ENCODE peak calls at places on chromosome 13, in ten cellular contexts. D is psoas muscle, Z is stomach, G is GM23248, S is heart right ventricle, H is HAP-1, J is heart left ventricle, Y is breast epithelium, B is tibial nerve, Q is AG04450. K is an unnamed sample.
A peak's percentile ranks its signal among the peaks of the same experiment; 100 is the strongest.

GRCh38 chr13:91017669-91018053 is 329.8 kb upstream of the MIR17HG start:
- DNase-seq in Z (no peak), G (no peak), D (no peak), J (no peak), Q (no peak), B (no peak), S (no peak), H (no peak), Y (no peak), K (no peak)

GRCh38 chr13:79297128-79297527 is 108.9 kb downstream of the RBM26 start:
- DNase-seq in G (no peak), Z (no peak), S (no peak), B (no peak), Q (no peak), H (no peak), Y (no peak), D (no peak), J (no peak), K (no peak)

GRCh38 chr13:40236566-40237168 is 429.8 kb downstream of the FOXO1 start:
- DNase-seq in H (no peak), J (no peak), Y (no peak), Z (no peak), G (peak; percentile 82), S (peak; percentile 15), B (peak; percentile 59), D (peak; percentile 85), Q (no peak), K (no peak)

GRCh38 chr13:21123956-21124355 is 52.4 kb downstream of the SKA3 start:
- DNase-seq in H (no peak), S (no peak), G (no peak), Y (no peak), J (no peak), Z (no peak), D (no peak), Q (no peak), B (no peak), K (no peak)

GRCh38 chr13:72514141-72514540 is 213.3 kb downstream of the MZT1 start:
- DNase-seq in Q (no peak), D (no peak), Z (no peak), G (no peak), J (no peak), Y (no peak), B (no peak), S (no peak), H (no peak), K (no peak)

GRCh38 chr13:49657241-49657641 is 28.9 kb downstream of the ARL11 start:
- DNase-seq in Y (no peak), Z (no peak), Q (no peak), S (no peak), H (no peak), B (no peak), G (no peak), J (no peak), D (peak; percentile 77), K (no peak)

GRCh38 chr13:51924756-51925544 is 63.2 kb downstream of the CCDC70 start:
- DNase-seq in Q (no peak), Y (no peak), B (no peak), Z (no peak), H (no peak), J (no peak), G (no peak), D (no peak), S (no peak), K (no peak)

GRCh38 chr13:33070713-33071112 is 54.5 kb downstream of the KL start:
- DNase-seq in D (no peak), G (peak; percentile 21), H (no peak), Z (no peak), S (no peak), Q (no peak), B (no peak), J (no peak), Y (no peak), K (no peak)

GRCh38 chr13:40433577-40433976 is 232.9 kb downstream of the FOXO1 start:
- DNase-seq in J (no peak), G (no peak), H (no peak), S (no peak), D (no peak), B (no peak), Z (no peak), Q (no peak), Y (no peak), K (peak; percentile 56)

GRCh38 chr13:80359459-80360297 is 18.8 kb upstream of the SPRY2 start:
- DNase-seq in Z (no peak), H (peak; percentile 45), D (no peak), B (no peak), Y (no peak), Q (no peak), J (no peak), S (peak; percentile 15), G (no peak), K (no peak)

GRCh38 chr13:110163020-110163658 is 143.8 kb downstream of the COL4A1 start:
- DNase-seq in Q (no peak), H (no peak), D (no peak), B (no peak), Z (no peak), J (no peak), S (no peak), G (no peak), Y (no peak), K (no peak)

GRCh38 chr13:31556376-31556775 is 182.9 kb upstream of the RXFP2 start:
- DNase-seq in D (no peak), S (no peak), Z (no peak), Q (no peak), G (peak; percentile 28), H (no peak), B (no peak), J (no peak), Y (no peak), K (no peak)

GRCh38 chr13:24085662-24086061 is 74.9 kb upstream of the SPATA13 start:
- DNase-seq in S (no peak), D (no peak), Q (no peak), Y (no peak), H (no peak), B (no peak), Z (peak; percentile 48), J (no peak), G (no peak), K (no peak)

GRCh38 chr13:102012299-102013293 is 389.3 kb downstream of the FGF14 start:
- DNase-seq in H (no peak), Q (no peak), B (no peak), G (no peak), S (peak; percentile 66), Z (no peak), J (peak; percentile 61), Y (no peak), D (peak; percentile 63), K (no peak)

GRCh38 chr13:65784088-65784816 is 1445.9 kb downstream of the PCDH9 start:
- DNase-seq in B (no peak), S (no peak), G (no peak), D (peak; percentile 29), J (no peak), Q (no peak), Z (no peak), H (no peak), Y (no peak), K (no peak)

GRCh38 chr13:78660130-78660857 is 1.3 kb upstream of the OBI1 start:
- DNase-seq in B (no peak), H (no peak), Q (no peak), S (no peak), Z (no peak), D (peak; percentile 44), Y (no peak), J (no peak), G (no peak), K (peak; percentile 11)

GRCh38 chr13:34030782-34031181 is 212.8 kb downstream of the RFC3 start:
- DNase-seq in D (no peak), S (no peak), H (no peak), G (peak; percentile 22), Z (no peak), B (no peak), Y (no peak), Q (no peak), J (no peak), K (no peak)

GRCh38 chr13:64276232-64276631 is 2860.6 kb upstream of the PCDH20 start:
- DNase-seq in H (no peak), G (no peak), B (no peak), S (no peak), Q (no peak), J (no peak), Y (no peak), D (no peak), Z (no peak), K (no peak)

GRCh38 chr13:41511827-41512226 is 54.5 kb downstream of the RGCC start:
- DNase-seq in G (no peak), J (no peak), Q (no peak), B (no peak), D (no peak), S (no peak), Y (no peak), Z (no peak), H (no peak), K (no peak)

GRCh38 chr13:89737051-89737450 is 1610.4 kb upstream of the MIR17HG start:
- DNase-seq in B (no peak), Q (no peak), G (no peak), J (no peak), S (no peak), Y (no peak), Z (no peak), H (no peak), D (no peak), K (no peak)

GRCh38 chr13:89746554-89746953 is 1600.9 kb upstream of the MIR17HG start:
- DNase-seq in H (no peak), G (no peak), J (no peak), Z (no peak), D (no peak), Q (no peak), S (no peak), B (no peak), Y (no peak), K (no peak)

GRCh38 chr13:89740994-89741678 is 1606.4 kb upstream of the MIR17HG start:
- DNase-seq in J (no peak), H (no peak), Y (no peak), Q (no peak), S (peak; percentile 5), D (no peak), B (no peak), G (no peak), Z (no peak), K (no peak)
- H3K9me3 ChIP-seq in J (no peaks in the 10 kb centered on the region), H (no peaks in the 10 kb centered on the region), Y (no peaks in the 10 kb centered on the region), Q (peaks cover 3% of the 10 kb centered on the region), S (no peaks in the 10 kb centered on the region), D (no peaks in the 10 kb centered on the region), B (no peaks in the 10 kb centered on the region), G (no peaks in the 10 kb centered on the region), Z (no peaks in the 10 kb centered on the region), K (no peaks in the 10 kb centered on the region)

GRCh38 chr13:28447206-28447605 is 47.7 kb downstream of the FLT1 start:
- DNase-seq in Z (no peak), B (no peak), J (no peak), S (no peak), H (no peak), D (no peak), G (no peak), Y (no peak), Q (no peak), K (no peak)
- H3K9me3 ChIP-seq in Z (peaks cover 20% of the 10 kb centered on the region), B (peaks cover 5% of the 10 kb centered on the region), J (peaks cover 19% of the 10 kb centered on the region), S (peaks cover 4% of the 10 kb centered on the region), H (no peaks in the 10 kb centered on the region), D (peaks cover 15% of the 10 kb centered on the region), G (no peaks in the 10 kb centered on the region), Y (peaks cover 7% of the 10 kb centered on the region), Q (peaks cover 5% of the 10 kb centered on the region), K (no peaks in the 10 kb centered on the region)

GRCh38 chr13:48590141-48590863 is 57.4 kb upstream of the RCBTB2 start:
- DNase-seq in B (no peak), S (no peak), H (no peak), Q (no peak), J (no peak), Y (no peak), Z (no peak), G (no peak), D (no peak), K (no peak)
- H3K9me3 ChIP-seq in B (no peaks in the 10 kb centered on the region), S (no peaks in the 10 kb centered on the region), H (peaks cover 5% of the 10 kb centered on the region), Q (no peaks in the 10 kb centered on the region), J (no peaks in the 10 kb centered on the region), Y (no peaks in the 10 kb centered on the region), Z (no peaks in the 10 kb centered on the region), G (no peaks in the 10 kb centered on the region), D (no peaks in the 10 kb centered on the region), K (no peaks in the 10 kb centered on the region)

GRCh38 chr13:74696148-74696922 is 562.1 kb upstream of the KLF12 start:
- DNase-seq in Y (no peak), H (no peak), Z (no peak), S (no peak), J (no peak), D (no peak), B (no peak), Q (no peak), G (no peak), K (no peak)
- H3K9me3 ChIP-seq in Y (no peaks in the 10 kb centered on the region), H (no peaks in the 10 kb centered on the region), Z (no peaks in the 10 kb centered on the region), S (no peaks in the 10 kb centered on the region), J (peaks cover 3% of the 10 kb centered on the region), D (no peaks in the 10 kb centered on the region), B (no peaks in the 10 kb centered on the region), Q (no peaks in the 10 kb centered on the region), G (no peaks in the 10 kb centered on the region), K (no peaks in the 10 kb centered on the region)

K was measured in transverse colon.